ENCODE peak calls at places on chromosome 1, in five cellular contexts. W is mucosa of descending colon, V is H1, F is transverse colon, Z is fibroblast of mammary gland. E is an unnamed sample.

GRCh38 chr1:219958875-219959417 is 30.6 kb upstream of the SLC30A10 start:
- DNase-seq in W (peak), F (peak), V (no peak), Z (no peak), E (no peak)

GRCh38 chr1:67020765-67021164 is 33.2 kb downstream of the SLC35D1 start:
- DNase-seq in V (no peak), F (no peak), Z (no peak), W (no peak), E (no peak)

GRCh38 chr1:210779259-210779658 is 354.7 kb downstream of the KCNH1 start:
- DNase-seq in F (no peak), V (no peak), W (no peak), Z (no peak), E (no peak)

GRCh38 chr1:116243673-116244101 is 129.4 kb upstream of the ATP1A1 start:
- DNase-seq in Z (no peak), V (no peak), F (no peak), W (no peak), E (no peak)

GRCh38 chr1:151806170-151806569 is 951 bp upstream of the LINGO4 start:
- DNase-seq in Z (no peak), V (no peak), W (no peak), F (no peak), E (no peak)

GRCh38 chr1:88457197-88457596 is 226.9 kb upstream of the PKN2 start:
- DNase-seq in W (no peak), F (no peak), V (no peak), Z (no peak), E (no peak)

GRCh38 chr1:29271724-29272123 is 35.4 kb downstream of the PTPRU start:
- DNase-seq in Z (peak), V (peak), F (peak), W (peak), E (no peak)

GRCh38 chr1:75796376-75797272 is at the start of gene MSH4:
- DNase-seq in F (no peak), V (no peak), Z (peak), W (no peak), E (peak)

GRCh38 chr1:94773931-94774422 is 46.2 kb upstream of the SLC44A3 start:
- DNase-seq in V (no peak), W (no peak), F (no peak), Z (peak), E (no peak)

GRCh38 chr1:10682449-10683365 is 113.7 kb downstream of the CASZ1 start:
- DNase-seq in F (no peak), W (no peak), Z (no peak), V (no peak), E (no peak)

GRCh38 chr1:201885531-201886075 is 3.1 kb upstream of the SHISA4 start:
- DNase-seq in F (no peak), W (no peak), V (no peak), Z (peak), E (peak)

GRCh38 chr1:223620297-223620900 is 45.1 kb downstream of the CAPN8 start:
- DNase-seq in Z (no peak), F (no peak), V (no peak), W (no peak), E (no peak)

GRCh38 chr1:65050735-65051134 is 84.4 kb upstream of the JAK1 start:
- DNase-seq in V (no peak), Z (no peak), W (no peak), F (no peak), E (no peak)

DNA sequence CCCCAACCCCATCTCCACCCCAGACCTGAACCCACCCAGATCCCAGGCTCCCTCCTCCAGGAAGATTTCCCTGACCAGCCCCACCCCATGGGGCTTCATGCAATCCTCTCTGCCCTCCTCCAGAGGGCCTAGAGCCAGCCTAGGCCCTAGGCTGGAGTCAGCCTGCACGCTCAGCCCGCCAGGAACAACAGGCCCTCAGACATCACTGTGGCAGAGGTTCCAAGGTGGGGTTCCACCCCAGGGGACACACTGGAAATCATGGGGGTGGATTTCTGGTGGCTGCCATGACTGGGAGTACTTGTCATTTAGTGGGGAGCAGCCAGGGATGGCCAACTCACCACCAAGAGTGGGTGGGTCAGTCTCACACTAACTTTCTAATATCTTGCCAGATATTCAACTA is 122.0 kb downstream of the GLIS1 start:
- DNase-seq in W (no peak), Z (peak), V (no peak), F (no peak), E (no peak)
- TF ChIP-seq CTCF in W (no peak), Z (peak), V (peak), F (no peak), E (no peak)

GRCh38 chr1:164093543-164093942 is 465.4 kb upstream of the PBX1 start:
- DNase-seq in Z (no peak), W (no peak), V (no peak), F (no peak), E (no peak)

GRCh38 chr1:164087893-164088292 is 471.1 kb upstream of the PBX1 start:
- DNase-seq in F (no peak), W (no peak), V (no peak), Z (no peak), E (no peak)

GRCh38 chr1:164092603-164093353 is 466.2 kb upstream of the PBX1 start:
- DNase-seq in V (no peak), W (peak), F (peak), Z (peak), E (no peak)
- TF ChIP-seq CTCF in V (peak), W (no peak), F (no peak), Z (peak), E (no peak)

GRCh38 chr1:18682375-18682774 is 51.7 kb downstream of the PAX7 start:
- DNase-seq in W (no peak), F (no peak), V (no peak), Z (no peak), E (no peak)

GRCh38 chr1:18686540-18686939 is 55.9 kb downstream of the PAX7 start:
- DNase-seq in F (no peak), V (no peak), Z (no peak), W (no peak), E (no peak)

GRCh38 chr1:18676431-18676830 is 45.8 kb downstream of the PAX7 start:
- DNase-seq in F (no peak), Z (no peak), W (no peak), V (no peak), E (no peak)

GRCh38 chr1:18684306-18684705 is 53.7 kb downstream of the PAX7 start:
- DNase-seq in W (no peak), F (no peak), V (no peak), Z (no peak), E (no peak)

GRCh38 chr1:18681423-18681835 is 50.8 kb downstream of the PAX7 start:
- DNase-seq in W (peak), F (no peak), V (no peak), Z (peak), E (peak)
- TF ChIP-seq CTCF in W (peak), F (peak), V (peak), Z (peak), E (peak)

GRCh38 chr1:208997726-208998312 is 585.7 kb upstream of the CAMK1G start:
- DNase-seq in W (no peak), F (no peak), Z (peak), V (no peak), E (no peak)
- TF ChIP-seq CTCF in W (no peak), F (no peak), Z (peak), V (no peak), E (no peak)